ENCODE peak calls at places on chromosomes 1 and 21, in seven cellular contexts. J is NCI-H1436; E is RWPE1; H is activated T-cell treated with anti-CD3 and anti-CD28 coated beads, Interleukin-2, amount 50 U/mL, for 72 hours; Y is EL; I is NCI-H1092; M is prostate gland. B is an unnamed sample.

GRCh38 chr1:14945132-14946010 is 208.2 kb upstream of the TMEM51 start:
- DNase-seq in J (no peak), E (no peak), H (no peak), Y (peak), I (no peak), M (peak), B (peak)

GRCh38 chr1:1703796-1704195 is 11.2 kb upstream of the SLC35E2B start:
- DNase-seq in J (no peak), E (no peak), H (no peak), Y (no peak), I (no peak), M (no peak), B (no peak)

GRCh38 chr1:248402748-248403147 is at the start of gene OR2T1:
- DNase-seq in J (no peak), E (no peak), H (no peak), Y (no peak), I (no peak), M (no peak), B (no peak)

GRCh38 chr1:102640872-102641271 is 467.4 kb downstream of the COL11A1 start:
- DNase-seq in J (no peak), E (no peak), H (no peak), Y (peak), I (no peak), M (no peak), B (no peak)

GRCh38 chr1:186662752-186663151 is 17.5 kb downstream of the PTGS2 start:
- DNase-seq in J (no peak), E (peak), H (no peak), Y (peak), I (no peak), M (no peak), B (peak)

GRCh38 chr1:101261629-101262028 is 24.8 kb downstream of the S1PR1 start:
- DNase-seq in J (no peak), E (no peak), H (no peak), Y (no peak), I (no peak), M (no peak), B (no peak)

GRCh38 chr1:55131218-55131617 is 83.9 kb downstream of the USP24 start:
- DNase-seq in J (no peak), E (no peak), H (no peak), Y (no peak), I (no peak), M (no peak), B (peak)

GRCh38 chr21:46178961-46179360 is 5.3 kb downstream of the SPATC1L start:
- DNase-seq in J (no peak), E (no peak), H (no peak), Y (no peak), I (no peak), M (no peak), B (no peak)

GRCh38 chr1:116940809-116941640 is 31.3 kb downstream of the PTGFRN start:
- DNase-seq in J (peak), E (no peak), H (no peak), Y (no peak), I (peak), M (no peak), B (no peak)

GRCh38 chr1:224199679-224200078 is 16.6 kb downstream of the DEGS1 start:
- DNase-seq in J (no peak), E (no peak), H (no peak), Y (no peak), I (no peak), M (peak), B (no peak)

GRCh38 chr1:200364831-200365230 is 45.0 kb downstream of the ZNF281 start:
- DNase-seq in J (no peak), E (no peak), H (no peak), Y (peak), I (no peak), M (no peak), B (peak)

GRCh38 chr1:26531651-26532131 is 2.1 kb downstream of the RPS6KA1 start:
- DNase-seq in J (no peak), E (peak), H (no peak), Y (no peak), I (no peak), M (peak), B (no peak)

GRCh38 chr1:117171900-117172501 is 38.7 kb downstream of the VTCN1 start:
- DNase-seq in J (no peak), E (peak), H (no peak), Y (no peak), I (no peak), M (peak), B (no peak)

GRCh38 chr1:113929750-113930498 is 800 bp downstream of the HIPK1 start:
- DNase-seq in J (no peak), E (peak), H (peak), Y (peak), I (no peak), M (peak), B (peak)

GRCh38 chr1:15096293-15096692 is 57.3 kb upstream of the TMEM51 start:
- DNase-seq in J (no peak), E (no peak), H (no peak), Y (no peak), I (no peak), M (no peak), B (no peak)

GRCh38 chr1:3914331-3914851 is 14.3 kb upstream of the C1orf174 start:
- DNase-seq in J (no peak), E (no peak), H (no peak), Y (no peak), I (no peak), M (no peak), B (no peak)

GRCh38 chr1:229108598-229109201 is 162.2 kb upstream of the RAB4A start:
- DNase-seq in J (no peak), E (no peak), H (no peak), Y (no peak), I (no peak), M (no peak), B (no peak)

B was measured in HCEC 1CT.